ENCODE peak calls at places on chromosomes 3 and 15, in five cellular contexts. H is HTR-8/SVneo; T is AG09309; J is activated CD8-positive, alpha-beta T cell treated with anti-CD3 and anti-CD28 coated beads for 36 hours; B is sigmoid colon. R is an unnamed sample.

GRCh38 chr3:193928354-193929209 is 207.4 kb upstream of the HES1 start:
- DNase-seq in J (no peak), H (no peak), B (no peak), T (no peak), R (no peak)

GRCh38 chr15:90876046-90876445 is 7.7 kb downstream of the FURIN start:
- DNase-seq in T (no peak), J (no peak), H (no peak), B (no peak), R (no peak)

GRCh38 chr3:150975992-150976368 is 3.5 kb upstream of the CLRN1 start:
- DNase-seq in J (peak; percentile 52), B (no peak), T (no peak), H (no peak), R (no peak)

GRCh38 chr15:74635228-74635627 is 19.6 kb downstream of the CLK3 start:
- DNase-seq in J (peak; percentile 84), H (peak; percentile 69), T (no peak), B (no peak), R (peak; percentile 86)

GRCh38 chr15:70237626-70238025 is 139.9 kb upstream of the TLE3 start:
- DNase-seq in J (no peak), T (no peak), H (no peak), B (no peak), R (no peak)

GRCh38 chr15:65346856-65347598 is 30.8 kb downstream of the IGDCC3 start:
- DNase-seq in J (no peak), H (no peak), B (no peak), T (no peak), R (peak; percentile 61)

GRCh38 chr15:84400017-84400740 is 164.6 kb downstream of the GOLGA6L4 start:
- DNase-seq in B (no peak), T (no peak), J (no peak), H (no peak), R (peak; percentile 50)

GRCh38 chr15:59993950-59994401 is 10.1 kb upstream of the FOXB1 start:
- DNase-seq in B (no peak), T (no peak), H (no peak), J (peak; percentile 49), R (no peak)

GRCh38 chr3:54781728-54782127 is 146.1 kb downstream of the LRTM1 start:
- DNase-seq in B (no peak), T (no peak), H (no peak), J (no peak), R (no peak)

GRCh38 chr3:17832021-17832420 is 89.6 kb upstream of the TBC1D5 start:
- DNase-seq in H (no peak), T (no peak), J (no peak), B (no peak), R (no peak)